ENCODE peak calls at places on chromosomes 12 and 14, in eight cellular contexts. One of them, this sample, is unnamed.
A peak's percentile ranks its signal among the peaks of the same experiment; 100 is the strongest.

GRCh38 chr14:91298576-91298975 is 54.1 kb upstream of the GPR68 start:
- DNase-seq in ovary: no peak
- DNase-seq in fibroblast of mammary gland: no peak
- DNase-seq in mesenteric fat pad: no peak
- DNase-seq in GM12892: no peak
- DNase-seq in effector memory CD8-positive, alpha-beta T cell: no peak
- DNase-seq in lung: no peak
- DNase-seq in NCI-H774: no peak
- DNase-seq in this sample: no peak

GRCh38 chr12:38149395-38150073 is 167.0 kb upstream of the ALG10B start:
- DNase-seq in ovary: no peak
- DNase-seq in fibroblast of mammary gland: no peak
- DNase-seq in mesenteric fat pad: peak; percentile 64
- DNase-seq in GM12892: no peak
- DNase-seq in effector memory CD8-positive, alpha-beta T cell: no peak
- DNase-seq in lung: no peak
- DNase-seq in NCI-H774: no peak
- DNase-seq in this sample: no peak

GRCh38 chr12:83805137-83805818 is 1107.3 kb downstream of the SLC6A15 start:
- DNase-seq in ovary: no peak
- DNase-seq in fibroblast of mammary gland: no peak
- DNase-seq in mesenteric fat pad: no peak
- DNase-seq in GM12892: no peak
- DNase-seq in effector memory CD8-positive, alpha-beta T cell: no peak
- DNase-seq in lung: no peak
- DNase-seq in NCI-H774: no peak
- DNase-seq in this sample: no peak

GRCh38 chr12:123571343-123571813 is 13.0 kb upstream of the TMED2 start:
- DNase-seq in ovary: peak; percentile 16
- DNase-seq in fibroblast of mammary gland: peak; percentile 98
- DNase-seq in mesenteric fat pad: no peak
- DNase-seq in GM12892: no peak
- DNase-seq in effector memory CD8-positive, alpha-beta T cell: no peak
- DNase-seq in lung: peak; percentile 58
- DNase-seq in NCI-H774: no peak
- DNase-seq in this sample: no peak

GRCh38 chr12:2832550-2833127 is 2.2 kb downstream of the NRIP2 start:
- DNase-seq in ovary: no peak
- DNase-seq in fibroblast of mammary gland: no peak
- DNase-seq in mesenteric fat pad: no peak
- DNase-seq in GM12892: no peak
- DNase-seq in effector memory CD8-positive, alpha-beta T cell: no peak
- DNase-seq in lung: no peak
- DNase-seq in NCI-H774: no peak
- DNase-seq in this sample: no peak

GRCh38 chr12:80419660-80420059 is 24.4 kb upstream of the PTPRQ start:
- DNase-seq in ovary: no peak
- DNase-seq in fibroblast of mammary gland: no peak
- DNase-seq in mesenteric fat pad: no peak
- DNase-seq in GM12892: no peak
- DNase-seq in effector memory CD8-positive, alpha-beta T cell: no peak
- DNase-seq in lung: no peak
- DNase-seq in NCI-H774: no peak
- DNase-seq in this sample: no peak

GRCh38 chr12:33825986-33826602 is 196.2 kb upstream of the ALG10 start:
- DNase-seq in ovary: no peak
- DNase-seq in fibroblast of mammary gland: no peak
- DNase-seq in mesenteric fat pad: no peak
- DNase-seq in GM12892: no peak
- DNase-seq in effector memory CD8-positive, alpha-beta T cell: no peak
- DNase-seq in lung: no peak
- DNase-seq in NCI-H774: peak; percentile 62
- DNase-seq in this sample: no peak

GRCh38 chr12:113071427-113072112 is 15.0 kb downstream of the DTX1 start:
- DNase-seq in ovary: no peak
- DNase-seq in fibroblast of mammary gland: no peak
- DNase-seq in mesenteric fat pad: no peak
- DNase-seq in GM12892: no peak
- DNase-seq in effector memory CD8-positive, alpha-beta T cell: no peak
- DNase-seq in lung: no peak
- DNase-seq in NCI-H774: peak; percentile 76
- DNase-seq in this sample: no peak

GRCh38 chr14:71243697-71244096 is 336.4 kb downstream of the PCNX1 start:
- DNase-seq in ovary: no peak
- DNase-seq in fibroblast of mammary gland: peak; percentile 61
- DNase-seq in mesenteric fat pad: no peak
- DNase-seq in GM12892: no peak
- DNase-seq in effector memory CD8-positive, alpha-beta T cell: no peak
- DNase-seq in lung: no peak
- DNase-seq in NCI-H774: no peak
- DNase-seq in this sample: no peak

GRCh38 chr12:53972722-53973092 is 219 bp upstream of the HOXC11 start:
- DNase-seq in ovary: no peak
- DNase-seq in fibroblast of mammary gland: no peak
- DNase-seq in mesenteric fat pad: no peak
- DNase-seq in GM12892: no peak
- DNase-seq in effector memory CD8-positive, alpha-beta T cell: no peak
- DNase-seq in lung: no peak
- DNase-seq in NCI-H774: no peak
- DNase-seq in this sample: no peak

GRCh38 chr14:68592948-68593347 is 199.9 kb downstream of the ZFP36L1 start:
- DNase-seq in ovary: no peak
- DNase-seq in fibroblast of mammary gland: no peak
- DNase-seq in mesenteric fat pad: no peak
- DNase-seq in GM12892: no peak
- DNase-seq in effector memory CD8-positive, alpha-beta T cell: no peak
- DNase-seq in lung: no peak
- DNase-seq in NCI-H774: no peak
- DNase-seq in this sample: no peak

GRCh38 chr14:100303179-100303578 is 3.1 kb downstream of the SLC25A29 start:
- DNase-seq in ovary: no peak
- DNase-seq in fibroblast of mammary gland: no peak
- DNase-seq in mesenteric fat pad: no peak
- DNase-seq in GM12892: no peak
- DNase-seq in effector memory CD8-positive, alpha-beta T cell: no peak
- DNase-seq in lung: no peak
- DNase-seq in NCI-H774: no peak
- DNase-seq in this sample: no peak

GRCh38 chr14:46769292-46769691 is 117.7 kb upstream of the RPL10L start:
- DNase-seq in ovary: no peak
- DNase-seq in fibroblast of mammary gland: no peak
- DNase-seq in mesenteric fat pad: no peak
- DNase-seq in GM12892: no peak
- DNase-seq in effector memory CD8-positive, alpha-beta T cell: no peak
- DNase-seq in lung: no peak
- DNase-seq in NCI-H774: no peak
- DNase-seq in this sample: no peak

GRCh38 chr14:100443643-100444042 is 120.5 kb downstream of the SLC25A47 start:
- DNase-seq in ovary: no peak
- DNase-seq in fibroblast of mammary gland: peak; percentile 25
- DNase-seq in mesenteric fat pad: no peak
- DNase-seq in GM12892: no peak
- DNase-seq in effector memory CD8-positive, alpha-beta T cell: no peak
- DNase-seq in lung: no peak
- DNase-seq in NCI-H774: no peak
- DNase-seq in this sample: no peak

GRCh38 chr12:116559330-116560080 is at the start of gene MAP1LC3B2:
- DNase-seq in ovary: peak; percentile 30
- DNase-seq in fibroblast of mammary gland: peak; percentile 77
- DNase-seq in mesenteric fat pad: no peak
- DNase-seq in GM12892: no peak
- DNase-seq in effector memory CD8-positive, alpha-beta T cell: peak; percentile 68
- DNase-seq in lung: peak; percentile 65
- DNase-seq in NCI-H774: no peak
- DNase-seq in this sample: peak; percentile 53

GRCh38 chr14:31043379-31043778 is 17.2 kb upstream of the STRN3 start:
- DNase-seq in ovary: no peak
- DNase-seq in fibroblast of mammary gland: no peak
- DNase-seq in mesenteric fat pad: no peak
- DNase-seq in GM12892: no peak
- DNase-seq in effector memory CD8-positive, alpha-beta T cell: no peak
- DNase-seq in lung: no peak
- DNase-seq in NCI-H774: no peak
- DNase-seq in this sample: no peak

GRCh38 chr12:70543444-70543843 is 93.8 kb downstream of the PTPRB start:
- DNase-seq in ovary: no peak
- DNase-seq in fibroblast of mammary gland: peak; percentile 97
- DNase-seq in mesenteric fat pad: no peak
- DNase-seq in GM12892: no peak
- DNase-seq in effector memory CD8-positive, alpha-beta T cell: no peak
- DNase-seq in lung: no peak
- DNase-seq in NCI-H774: no peak
- DNase-seq in this sample: no peak

GRCh38 chr14:64244279-64244678 is 49.9 kb downstream of the ESR2 start:
- DNase-seq in ovary: peak; percentile 61
- DNase-seq in fibroblast of mammary gland: peak; percentile 17
- DNase-seq in mesenteric fat pad: no peak
- DNase-seq in GM12892: no peak
- DNase-seq in effector memory CD8-positive, alpha-beta T cell: no peak
- DNase-seq in lung: no peak
- DNase-seq in NCI-H774: no peak
- DNase-seq in this sample: no peak

GRCh38 chr12:31591308-31591901 is 469 bp upstream of the DENND5B start:
- DNase-seq in ovary: peak; percentile 44
- DNase-seq in fibroblast of mammary gland: peak; percentile 11
- DNase-seq in mesenteric fat pad: no peak
- DNase-seq in GM12892: no peak
- DNase-seq in effector memory CD8-positive, alpha-beta T cell: no peak
- DNase-seq in lung: no peak
- DNase-seq in NCI-H774: peak; percentile 46
- DNase-seq in this sample: no peak

GRCh38 chr14:49019467-49020100 is 566.6 kb downstream of the RPS29 start:
- DNase-seq in ovary: no peak
- DNase-seq in fibroblast of mammary gland: no peak
- DNase-seq in mesenteric fat pad: no peak
- DNase-seq in GM12892: no peak
- DNase-seq in effector memory CD8-positive, alpha-beta T cell: no peak
- DNase-seq in lung: no peak
- DNase-seq in NCI-H774: no peak
- DNase-seq in this sample: no peak

GRCh38 chr12:94329366-94329765 is 130.3 kb downstream of the CEP83 start:
- DNase-seq in ovary: no peak
- DNase-seq in fibroblast of mammary gland: no peak
- DNase-seq in mesenteric fat pad: no peak
- DNase-seq in GM12892: no peak
- DNase-seq in effector memory CD8-positive, alpha-beta T cell: no peak
- DNase-seq in lung: no peak
- DNase-seq in NCI-H774: no peak
- DNase-seq in this sample: no peak